ENCODE peak calls at places on chromosomes 13 and 19, in eight cellular contexts. S is heart right ventricle; H is activated CD4-positive, alpha-beta T cell treated with anti-CD3 and anti-CD28 coated beads for 24 hours; U is GM10248; L is NCI-H1436; R is stimulated activated CD8-positive, alpha-beta memory T cell treated with anti-CD3 and anti-CD28 coated beads, Interleukin-7, amount 100 ng/mL, for 1 hour; V is stimulated activated CD4-positive, alpha-beta T cell treated with anti-CD3 and anti-CD28 coated beads, Interleukin-12 subunit alpha, Interleukin-12 subunit beta, amount 100 ng/mL, for 48 hours; D is adrenal gland. M is an unnamed sample.

GRCh38 chr13:44368599-44369368 is 4.8 kb upstream of the SERP2 start:
- DNase-seq in S (no peak), H (no peak), U (no peak), L (no peak), R (no peak), V (no peak), D (no peak), M (no peak)

GRCh38 chr13:36965767-36966166 is 33.4 kb downstream of the ALG5 start:
- DNase-seq in S (no peak), H (no peak), U (no peak), L (no peak), R (no peak), V (no peak), D (no peak), M (no peak)

GRCh38 chr13:46324976-46325375 is 62.1 kb downstream of the RUBCNL start:
- DNase-seq in S (no peak), H (no peak), U (no peak), L (no peak), R (no peak), V (no peak), D (no peak), M (no peak)

GRCh38 chr13:111492341-111492945 is 172.0 kb downstream of the TEX29 start:
- DNase-seq in S (no peak), H (no peak), U (no peak), L (no peak), R (no peak), V (no peak), D (no peak), M (no peak)

GRCh38 chr13:69935043-69935442 is 172.6 kb upstream of the ATXN8OS start:
- DNase-seq in S (no peak), H (no peak), U (no peak), L (no peak), R (no peak), V (no peak), D (no peak), M (no peak)

GRCh38 chr13:35347679-35348205 is 128.7 kb downstream of the MAB21L1 start:
- DNase-seq in S (no peak), H (no peak), U (no peak), L (no peak), R (no peak), V (no peak), D (no peak), M (no peak)

GRCh38 chr13:42377640-42378382 is 105.9 kb downstream of the AKAP11 start:
- DNase-seq in S (no peak), H (peak), U (peak), L (peak), R (no peak), V (no peak), D (no peak), M (no peak)

GRCh38 chr19:6071103-6071485 is 39.2 kb downstream of the RFX2 start:
- DNase-seq in S (no peak), H (no peak), U (no peak), L (no peak), R (no peak), V (no peak), D (no peak), M (no peak)

GRCh38 chr13:21800847-21801616 is 130.2 kb downstream of the FGF9 start:
- DNase-seq in S (no peak), H (no peak), U (no peak), L (no peak), R (no peak), V (no peak), D (no peak), M (no peak)

GRCh38 chr13:102317593-102317992 is 84.3 kb downstream of the FGF14 start:
- DNase-seq in S (peak), H (no peak), U (no peak), L (no peak), R (no peak), V (no peak), D (peak), M (peak)

GRCh38 chr19:46745521-46746280 is at the start of gene FKRP:
- DNase-seq in S (peak), H (no peak), U (peak), L (peak), R (no peak), V (no peak), D (no peak), M (no peak)

GRCh38 chr13:112103260-112103843 is 36.4 kb downstream of the SOX1 start:
- DNase-seq in S (no peak), H (no peak), U (no peak), L (no peak), R (no peak), V (no peak), D (no peak), M (no peak)

GRCh38 chr13:48750588-48751383 is 97.1 kb downstream of the CYSLTR2 start:
- DNase-seq in S (peak), H (no peak), U (no peak), L (no peak), R (no peak), V (no peak), D (peak), M (peak)

GRCh38 chr13:74153316-74153715 is 19.1 kb upstream of the KLF12 start:
- DNase-seq in S (no peak), H (no peak), U (no peak), L (no peak), R (no peak), V (no peak), D (no peak), M (no peak)

GRCh38 chr19:2618611-2619010 is 83.9 kb downstream of the GNG7 start:
- DNase-seq in S (peak), H (peak), U (no peak), L (no peak), R (peak), V (peak), D (no peak), M (peak)

GRCh38 chr13:111626371-111627305 is 306.2 kb downstream of the TEX29 start:
- DNase-seq in S (peak), H (no peak), U (no peak), L (no peak), R (no peak), V (no peak), D (no peak), M (no peak)

GRCh38 chr19:46254776-46255175 is 25.2 kb downstream of the IGFL1 start:
- DNase-seq in S (no peak), H (no peak), U (no peak), L (no peak), R (no peak), V (no peak), D (no peak), M (no peak)

GRCh38 chr19:48613024-48613851 is 1.6 kb downstream of the FAM83E start:
- DNase-seq in S (no peak), H (no peak), U (no peak), L (no peak), R (no peak), V (no peak), D (peak), M (peak)

GRCh38 chr13:101691326-101691725 is 238.9 kb downstream of the ITGBL1 start:
- DNase-seq in S (no peak), H (no peak), U (no peak), L (no peak), R (no peak), V (no peak), D (no peak), M (no peak)

GRCh38 chr13:100040196-100040595 is 48.7 kb upstream of the PCCA start:
- DNase-seq in S (no peak), H (no peak), U (no peak), L (peak), R (no peak), V (no peak), D (no peak), M (no peak)

GRCh38 chr19:35155441-35155840 is 906 bp downstream of the FXYD5 start:
- DNase-seq in S (no peak), H (no peak), U (peak), L (no peak), R (no peak), V (no peak), D (no peak), M (no peak)

M was measured in mucosa of gallbladder.